ENCODE peak calls at places on chromosomes 13 and 19, in ten cellular contexts. K is lung; P is stimulated activated CD4-positive, alpha-beta T cell treated with anti-CD3 and anti-CD28 coated beads, Interleukin-1b, Interleukin-23, amount 100 ng/mL, for 24 hours; E is mucosa of gallbladder; Y is A673; X is colonic mucosa; T is LHCN-M2; O is fibroblast of lung; S is naive B cell; Q is T-cell. W is an unnamed sample.

GRCh38 chr13:66660013-66660804 is 569.9 kb downstream of the PCDH9 start:
- DNase-seq in E (no peak), X (no peak), T (peak), O (peak), P (no peak), S (peak), K (no peak), Y (peak), Q (no peak), W (no peak)

GRCh38 chr19:12777217-12778019 is 2.1 kb upstream of the HOOK2 start:
- DNase-seq in Y (peak), Q (peak), S (peak), O (peak), E (peak), K (peak), P (peak), T (peak), X (peak), W (no peak)

GRCh38 chr13:51747438-51748434 is 56.2 kb downstream of the DHRS12 start:
- DNase-seq in X (no peak), S (no peak), Q (no peak), T (no peak), Y (no peak), E (no peak), P (no peak), O (no peak), K (no peak), W (no peak)

GRCh38 chr13:30870049-30870884 is 35.8 kb upstream of the MEDAG start:
- DNase-seq in S (no peak), Q (no peak), O (peak), T (peak), X (peak), P (no peak), E (peak), K (peak), Y (peak), W (no peak)

GRCh38 chr13:40116008-40116407 is 460.5 kb downstream of the COG6 start:
- DNase-seq in O (peak), S (no peak), Y (no peak), E (peak), P (no peak), K (no peak), Q (peak), T (peak), X (peak), W (no peak)

GRCh38 chr19:50818859-50819472 is 4.6 kb downstream of the KLK1 start:
- DNase-seq in T (no peak), O (no peak), E (no peak), Y (no peak), P (no peak), K (no peak), S (no peak), Q (no peak), X (no peak), W (no peak)

GRCh38 chr13:110042253-110042652 is 255.9 kb upstream of the IRS2 start:
- DNase-seq in T (peak), Q (no peak), Y (peak), E (no peak), S (no peak), X (no peak), P (no peak), K (no peak), O (no peak), W (no peak)

GRCh38 chr13:45446181-45446580 is 18.6 kb upstream of the COG3 start:
- DNase-seq in Q (no peak), T (peak), S (no peak), X (no peak), E (no peak), O (peak), P (no peak), Y (no peak), K (no peak), W (no peak)